ENCODE peak calls at places on chromosomes 4 and X, in eight cellular contexts. One of them, this sample, is unnamed.

GRCh38 chr4:7160439-7160838 is 31.9 kb upstream of the SORCS2 start:
- DNase-seq in right atrium auricular region: no peak
- DNase-seq in T-helper 2 cell: no peak
- DNase-seq in amniotic stem cell: no peak
- DNase-seq in left cardiac atrium: no peak
- DNase-seq in dermis microvascular lymphatic vessel endothelial cell: no peak
- DNase-seq in substantia nigra: peak
- DNase-seq in anterior cingulate cortex: peak
- DNase-seq in this sample: peak

GRCh38 chr4:155164705-155165104 is 43.7 kb upstream of the NPY2R start:
- DNase-seq in right atrium auricular region: no peak
- DNase-seq in amniotic stem cell: no peak
- DNase-seq in T-helper 2 cell: no peak
- DNase-seq in anterior cingulate cortex: no peak
- DNase-seq in left cardiac atrium: no peak
- DNase-seq in dermis microvascular lymphatic vessel endothelial cell: no peak
- DNase-seq in substantia nigra: no peak
- DNase-seq in this sample: no peak

GRCh38 chr4:89556596-89557305 is 249.2 kb upstream of the GPRIN3 start:
- DNase-seq in right atrium auricular region: no peak
- DNase-seq in anterior cingulate cortex: no peak
- DNase-seq in dermis microvascular lymphatic vessel endothelial cell: no peak
- DNase-seq in T-helper 2 cell: no peak
- DNase-seq in left cardiac atrium: no peak
- DNase-seq in substantia nigra: no peak
- DNase-seq in amniotic stem cell: no peak
- DNase-seq in this sample: no peak

GRCh38 chr4:20829958-20830357 is 129.7 kb downstream of the PACRGL start:
- DNase-seq in left cardiac atrium: no peak
- DNase-seq in right atrium auricular region: no peak
- DNase-seq in T-helper 2 cell: no peak
- DNase-seq in dermis microvascular lymphatic vessel endothelial cell: no peak
- DNase-seq in substantia nigra: no peak
- DNase-seq in amniotic stem cell: no peak
- DNase-seq in anterior cingulate cortex: no peak
- DNase-seq in this sample: no peak

GRCh38 chrX:1462596-1463251 is 10.0 kb upstream of the ASMTL start:
- DNase-seq in dermis microvascular lymphatic vessel endothelial cell: no peak
- DNase-seq in left cardiac atrium: peak
- DNase-seq in amniotic stem cell: peak
- DNase-seq in right atrium auricular region: peak
- DNase-seq in T-helper 2 cell: peak
- DNase-seq in anterior cingulate cortex: no peak
- DNase-seq in substantia nigra: no peak
- DNase-seq in this sample: peak

GRCh38 chrX:6904178-6904577 is 243.3 kb upstream of the STS start:
- DNase-seq in left cardiac atrium: no peak
- DNase-seq in right atrium auricular region: no peak
- DNase-seq in anterior cingulate cortex: no peak
- DNase-seq in substantia nigra: no peak
- DNase-seq in T-helper 2 cell: no peak
- DNase-seq in dermis microvascular lymphatic vessel endothelial cell: no peak
- DNase-seq in amniotic stem cell: no peak
- DNase-seq in this sample: no peak

GRCh38 chr4:10761903-10762302 is 77.3 kb upstream of the CLNK start:
- DNase-seq in substantia nigra: no peak
- DNase-seq in T-helper 2 cell: no peak
- DNase-seq in dermis microvascular lymphatic vessel endothelial cell: no peak
- DNase-seq in amniotic stem cell: no peak
- DNase-seq in left cardiac atrium: no peak
- DNase-seq in right atrium auricular region: no peak
- DNase-seq in anterior cingulate cortex: no peak
- DNase-seq in this sample: no peak

GRCh38 chr4:1384675-1385372 is 21.4 kb downstream of the NKX1-1 start:
- DNase-seq in substantia nigra: no peak
- DNase-seq in dermis microvascular lymphatic vessel endothelial cell: no peak
- DNase-seq in T-helper 2 cell: no peak
- DNase-seq in right atrium auricular region: no peak
- DNase-seq in anterior cingulate cortex: no peak
- DNase-seq in left cardiac atrium: peak
- DNase-seq in amniotic stem cell: no peak
- DNase-seq in this sample: peak

GRCh38 chr4:2850966-2851782 is 7.5 kb downstream of the ADD1 start:
- DNase-seq in T-helper 2 cell: peak
- DNase-seq in anterior cingulate cortex: no peak
- DNase-seq in left cardiac atrium: no peak
- DNase-seq in dermis microvascular lymphatic vessel endothelial cell: no peak
- DNase-seq in right atrium auricular region: no peak
- DNase-seq in amniotic stem cell: no peak
- DNase-seq in substantia nigra: no peak
- DNase-seq in this sample: no peak

GRCh38 chr4:74431113-74431826 is 13.7 kb upstream of the AREG start:
- DNase-seq in amniotic stem cell: no peak
- DNase-seq in right atrium auricular region: no peak
- DNase-seq in left cardiac atrium: no peak
- DNase-seq in substantia nigra: no peak
- DNase-seq in dermis microvascular lymphatic vessel endothelial cell: peak
- DNase-seq in T-helper 2 cell: no peak
- DNase-seq in anterior cingulate cortex: no peak
- DNase-seq in this sample: no peak

GRCh38 chr4:119632216-119632615 is 3.6 kb upstream of the PDE5A start:
- DNase-seq in left cardiac atrium: no peak
- DNase-seq in T-helper 2 cell: no peak
- DNase-seq in right atrium auricular region: no peak
- DNase-seq in amniotic stem cell: no peak
- DNase-seq in dermis microvascular lymphatic vessel endothelial cell: no peak
- DNase-seq in anterior cingulate cortex: no peak
- DNase-seq in substantia nigra: no peak
- DNase-seq in this sample: no peak

GRCh38 chr4:7124643-7125442 is 57.0 kb upstream of the GRPEL1 start:
- DNase-seq in left cardiac atrium: peak
- DNase-seq in right atrium auricular region: peak
- DNase-seq in amniotic stem cell: peak
- DNase-seq in T-helper 2 cell: no peak
- DNase-seq in substantia nigra: no peak
- DNase-seq in anterior cingulate cortex: no peak
- DNase-seq in dermis microvascular lymphatic vessel endothelial cell: no peak
- DNase-seq in this sample: peak

GRCh38 chr4:125041372-125041930 is 273.3 kb upstream of the FAT4 start:
- DNase-seq in dermis microvascular lymphatic vessel endothelial cell: no peak
- DNase-seq in substantia nigra: no peak
- DNase-seq in right atrium auricular region: no peak
- DNase-seq in anterior cingulate cortex: no peak
- DNase-seq in left cardiac atrium: no peak
- DNase-seq in amniotic stem cell: no peak
- DNase-seq in T-helper 2 cell: no peak
- DNase-seq in this sample: no peak

GRCh38 chr4:136763844-136764446 is 768.3 kb downstream of the PCDH18 start:
- DNase-seq in anterior cingulate cortex: no peak
- DNase-seq in left cardiac atrium: no peak
- DNase-seq in T-helper 2 cell: no peak
- DNase-seq in amniotic stem cell: no peak
- DNase-seq in substantia nigra: no peak
- DNase-seq in right atrium auricular region: no peak
- DNase-seq in dermis microvascular lymphatic vessel endothelial cell: no peak
- DNase-seq in this sample: no peak

GRCh38 chr4:152255437-152255836 is 280.5 kb downstream of the FBXW7 start:
- DNase-seq in amniotic stem cell: no peak
- DNase-seq in anterior cingulate cortex: no peak
- DNase-seq in T-helper 2 cell: peak
- DNase-seq in left cardiac atrium: no peak
- DNase-seq in dermis microvascular lymphatic vessel endothelial cell: no peak
- DNase-seq in substantia nigra: no peak
- DNase-seq in right atrium auricular region: no peak
- DNase-seq in this sample: no peak

GRCh38 chrX:57677132-57677858 is 2.8 kb downstream of the NLRP2B start:
- DNase-seq in right atrium auricular region: no peak
- DNase-seq in dermis microvascular lymphatic vessel endothelial cell: no peak
- DNase-seq in substantia nigra: no peak
- DNase-seq in anterior cingulate cortex: no peak
- DNase-seq in left cardiac atrium: no peak
- DNase-seq in amniotic stem cell: no peak
- DNase-seq in T-helper 2 cell: no peak
- DNase-seq in this sample: no peak

GRCh38 chr4:37734989-37735388 is 48.8 kb upstream of the RELL1 start:
- DNase-seq in right atrium auricular region: no peak
- DNase-seq in dermis microvascular lymphatic vessel endothelial cell: no peak
- DNase-seq in left cardiac atrium: no peak
- DNase-seq in anterior cingulate cortex: no peak
- DNase-seq in amniotic stem cell: no peak
- DNase-seq in T-helper 2 cell: no peak
- DNase-seq in substantia nigra: no peak
- DNase-seq in this sample: no peak

GRCh38 chrX:30308263-30309138 is 689 bp downstream of the NR0B1 start:
- DNase-seq in dermis microvascular lymphatic vessel endothelial cell: no peak
- DNase-seq in right atrium auricular region: no peak
- DNase-seq in anterior cingulate cortex: no peak
- DNase-seq in left cardiac atrium: no peak
- DNase-seq in T-helper 2 cell: peak
- DNase-seq in amniotic stem cell: no peak
- DNase-seq in substantia nigra: no peak
- DNase-seq in this sample: no peak

GRCh38 chrX:42577936-42578335 is 200.0 kb downstream of the PPP1R2C start:
- DNase-seq in substantia nigra: no peak
- DNase-seq in amniotic stem cell: no peak
- DNase-seq in right atrium auricular region: no peak
- DNase-seq in left cardiac atrium: no peak
- DNase-seq in T-helper 2 cell: no peak
- DNase-seq in dermis microvascular lymphatic vessel endothelial cell: no peak
- DNase-seq in anterior cingulate cortex: no peak
- DNase-seq in this sample: no peak

GRCh38 chr4:107183155-107183774 is 147.2 kb upstream of the DKK2 start:
- DNase-seq in amniotic stem cell: peak
- DNase-seq in T-helper 2 cell: peak
- DNase-seq in right atrium auricular region: no peak
- DNase-seq in left cardiac atrium: peak
- DNase-seq in substantia nigra: no peak
- DNase-seq in dermis microvascular lymphatic vessel endothelial cell: peak
- DNase-seq in anterior cingulate cortex: peak
- DNase-seq in this sample: no peak

GRCh38 chr4:86522349-86522748 is 71.8 kb upstream of the PTPN13 start:
- DNase-seq in amniotic stem cell: no peak
- DNase-seq in left cardiac atrium: no peak
- DNase-seq in dermis microvascular lymphatic vessel endothelial cell: no peak
- DNase-seq in T-helper 2 cell: peak
- DNase-seq in right atrium auricular region: no peak
- DNase-seq in anterior cingulate cortex: no peak
- DNase-seq in substantia nigra: no peak
- DNase-seq in this sample: no peak

GRCh38 chrX:125205084-125205917 is 114.4 kb upstream of the TEX13C start:
- DNase-seq in anterior cingulate cortex: peak
- DNase-seq in substantia nigra: no peak
- DNase-seq in amniotic stem cell: no peak
- DNase-seq in right atrium auricular region: no peak
- DNase-seq in left cardiac atrium: peak
- DNase-seq in dermis microvascular lymphatic vessel endothelial cell: no peak
- DNase-seq in T-helper 2 cell: peak
- DNase-seq in this sample: peak

GRCh38 chrX:13265549-13266132 is 54.2 kb downstream of the ATXN3L start:
- DNase-seq in substantia nigra: no peak
- DNase-seq in left cardiac atrium: no peak
- DNase-seq in anterior cingulate cortex: no peak
- DNase-seq in T-helper 2 cell: no peak
- DNase-seq in dermis microvascular lymphatic vessel endothelial cell: peak
- DNase-seq in amniotic stem cell: no peak
- DNase-seq in right atrium auricular region: no peak
- DNase-seq in this sample: no peak

GRCh38 chrX:28847423-28847822 is 260.2 kb downstream of the IL1RAPL1 start:
- DNase-seq in right atrium auricular region: no peak
- DNase-seq in amniotic stem cell: no peak
- DNase-seq in dermis microvascular lymphatic vessel endothelial cell: no peak
- DNase-seq in substantia nigra: peak
- DNase-seq in T-helper 2 cell: no peak
- DNase-seq in anterior cingulate cortex: peak
- DNase-seq in left cardiac atrium: peak
- DNase-seq in this sample: peak

GRCh38 chr4:11592276-11592675 is 163.6 kb upstream of the HS3ST1 start:
- DNase-seq in amniotic stem cell: no peak
- DNase-seq in anterior cingulate cortex: no peak
- DNase-seq in left cardiac atrium: no peak
- DNase-seq in dermis microvascular lymphatic vessel endothelial cell: no peak
- DNase-seq in substantia nigra: no peak
- DNase-seq in right atrium auricular region: no peak
- DNase-seq in T-helper 2 cell: no peak
- DNase-seq in this sample: no peak

GRCh38 chrX:27815209-27815608 is 7.4 kb downstream of the MAGEB10 start:
- DNase-seq in dermis microvascular lymphatic vessel endothelial cell: no peak
- DNase-seq in anterior cingulate cortex: no peak
- DNase-seq in left cardiac atrium: no peak
- DNase-seq in right atrium auricular region: no peak
- DNase-seq in substantia nigra: no peak
- DNase-seq in T-helper 2 cell: no peak
- DNase-seq in amniotic stem cell: no peak
- DNase-seq in this sample: no peak

GRCh38 chr4:107380836-107381438 is 339.1 kb downstream of the PAPSS1 start:
- DNase-seq in anterior cingulate cortex: no peak
- DNase-seq in dermis microvascular lymphatic vessel endothelial cell: no peak
- DNase-seq in substantia nigra: no peak
- DNase-seq in amniotic stem cell: no peak
- DNase-seq in left cardiac atrium: no peak
- DNase-seq in right atrium auricular region: no peak
- DNase-seq in T-helper 2 cell: no peak
- DNase-seq in this sample: no peak

GRCh38 chr4:56783986-56784385 is 37.5 kb downstream of the SPINK2 start:
- DNase-seq in amniotic stem cell: no peak
- DNase-seq in left cardiac atrium: no peak
- DNase-seq in T-helper 2 cell: no peak
- DNase-seq in right atrium auricular region: no peak
- DNase-seq in dermis microvascular lymphatic vessel endothelial cell: no peak
- DNase-seq in substantia nigra: no peak
- DNase-seq in anterior cingulate cortex: no peak
- DNase-seq in this sample: no peak

GRCh38 chrX:93932471-93933220 is 258.6 kb downstream of the FAM133A start:
- DNase-seq in T-helper 2 cell: no peak
- DNase-seq in right atrium auricular region: no peak
- DNase-seq in amniotic stem cell: no peak
- DNase-seq in anterior cingulate cortex: no peak
- DNase-seq in dermis microvascular lymphatic vessel endothelial cell: no peak
- DNase-seq in substantia nigra: no peak
- DNase-seq in left cardiac atrium: no peak
- DNase-seq in this sample: no peak

GRCh38 chrX:154779261-154779660 is 16.6 kb downstream of the DKC1 start:
- DNase-seq in dermis microvascular lymphatic vessel endothelial cell: no peak
- DNase-seq in substantia nigra: no peak
- DNase-seq in right atrium auricular region: no peak
- DNase-seq in anterior cingulate cortex: no peak
- DNase-seq in T-helper 2 cell: no peak
- DNase-seq in left cardiac atrium: no peak
- DNase-seq in amniotic stem cell: no peak
- DNase-seq in this sample: no peak

GRCh38 chr4:41418444-41418843 is 119.5 kb upstream of the LIMCH1 start:
- DNase-seq in T-helper 2 cell: no peak
- DNase-seq in dermis microvascular lymphatic vessel endothelial cell: no peak
- DNase-seq in right atrium auricular region: peak
- DNase-seq in substantia nigra: peak
- DNase-seq in anterior cingulate cortex: peak
- DNase-seq in left cardiac atrium: peak
- DNase-seq in amniotic stem cell: no peak
- DNase-seq in this sample: no peak

GRCh38 chr4:159363376-159363775 is 260.5 kb downstream of the RAPGEF2 start:
- DNase-seq in substantia nigra: no peak
- DNase-seq in anterior cingulate cortex: no peak
- DNase-seq in right atrium auricular region: no peak
- DNase-seq in dermis microvascular lymphatic vessel endothelial cell: no peak
- DNase-seq in T-helper 2 cell: no peak
- DNase-seq in amniotic stem cell: no peak
- DNase-seq in left cardiac atrium: no peak
- DNase-seq in this sample: no peak